ENCODE peak calls at places on chromosomes 7 and 10, in six cellular contexts. I is EH; W is PC-9; C is brain microvascular endothelial cell; Q is activated gamma-delta T cell treated with anti-CD3 and anti-CD28 coated beads, Interleukin-2, amount 50 U/mL, for 16 hours; S is HAP-1. L is an unnamed sample.

GRCh38 chr7:151808296-151809155 is 68.4 kb downstream of the PRKAG2 start:
- DNase-seq in C (no peak), W (peak), I (peak), S (no peak), Q (no peak), L (no peak)

GRCh38 chr7:44477063-44477830 is 13.2 kb downstream of the NUDCD3 start:
- DNase-seq in S (peak), W (peak), I (peak), C (peak), Q (peak), L (peak)

GRCh38 chr7:28041508-28042314 is 138.9 kb downstream of the JAZF1 start:
- DNase-seq in C (peak), Q (no peak), W (peak), S (no peak), I (peak), L (no peak)

GRCh38 chr10:74056081-74056818 is 58.3 kb downstream of the VCL start:
- DNase-seq in S (no peak), I (peak), W (peak), C (peak), Q (no peak), L (no peak)

GRCh38 chr7:148912758-148913541 is 28.9 kb upstream of the EZH2 start:
- DNase-seq in C (no peak), I (no peak), W (peak), S (no peak), Q (no peak), L (no peak)

GRCh38 chr10:11595395-11595692 is 16.1 kb downstream of the USP6NL start:
- DNase-seq in S (no peak), W (no peak), I (peak), C (peak), Q (no peak), L (no peak)

GRCh38 chr7:74483402-74484336 is 30.0 kb downstream of the GTF2IRD1 start:
- DNase-seq in I (peak), C (peak), W (peak), S (no peak), Q (no peak), L (no peak)

GRCh38 chr10:1063232-1063862 is 7.2 kb downstream of the WDR37 start:
- DNase-seq in C (no peak), W (no peak), Q (peak), I (no peak), S (no peak), L (no peak)

GRCh38 chr7:128962837-128963236 is 25.1 kb downstream of the IRF5 start:
- DNase-seq in Q (no peak), W (no peak), S (no peak), I (no peak), C (no peak), L (no peak)

GRCh38 chr10:100896876-100897461 is 15.8 kb upstream of the SLF2 start:
- DNase-seq in S (no peak), C (peak), Q (no peak), I (peak), W (no peak), L (no peak)

GRCh38 chr7:99012722-99013121 is 131.2 kb downstream of the SMURF1 start:
- DNase-seq in Q (no peak), I (no peak), C (no peak), W (no peak), S (no peak), L (no peak)

GRCh38 chr10:6563075-6563474 is 17.0 kb downstream of the PRKCQ start:
- DNase-seq in I (no peak), C (no peak), W (no peak), Q (no peak), S (no peak), L (no peak)

GRCh38 chr10:78780551-78780961 is 288.2 kb upstream of the ZMIZ1 start:
- DNase-seq in C (no peak), S (no peak), Q (no peak), W (no peak), I (no peak), L (no peak)

GRCh38 chr7:25832926-25833325 is 319.1 kb upstream of the NFE2L3 start:
- DNase-seq in C (no peak), W (no peak), I (no peak), S (no peak), Q (no peak), L (no peak)

GRCh38 chr7:159056722-159057121 is 87.9 kb downstream of the VIPR2 start:
- DNase-seq in W (no peak), C (no peak), I (no peak), S (no peak), Q (no peak), L (no peak)

GRCh38 chr7:138167222-138167621 is 91.0 kb downstream of the AKR1D1 start:
- DNase-seq in I (no peak), W (no peak), C (no peak), Q (no peak), S (no peak), L (no peak)

GRCh38 chr10:15091418-15091817 is 2.8 kb upstream of the ACBD7 start:
- DNase-seq in Q (no peak), S (no peak), W (no peak), C (no peak), I (no peak), L (no peak)

GRCh38 chr7:142606081-142606480 is 143.2 kb upstream of the PRSS1 start:
- DNase-seq in I (no peak), S (no peak), W (no peak), C (no peak), Q (no peak), L (no peak)

GRCh38 chr10:94409016-94409657 is 6.8 kb downstream of the TBC1D12 start:
- DNase-seq in C (no peak), W (no peak), I (no peak), S (no peak), Q (no peak), L (no peak)

GRCh38 chr7:44398953-44399574 is 73.7 kb upstream of the CAMK2B start:
- DNase-seq in S (no peak), Q (no peak), C (no peak), W (no peak), I (peak), L (no peak)

GRCh38 chr10:58436071-58436470 is 50.9 kb downstream of the TFAM start:
- DNase-seq in C (peak), S (no peak), Q (no peak), I (peak), W (peak), L (no peak)

GRCh38 chr10:80144302-80145131 is 12.0 kb downstream of the PLAC9 start:
- DNase-seq in C (no peak), I (no peak), S (peak), Q (no peak), W (peak), L (no peak)

GRCh38 chr7:134932707-134933370 is 53.5 kb upstream of the AGBL3 start:
- DNase-seq in W (no peak), S (no peak), I (peak), C (peak), Q (no peak), L (no peak)

GRCh38 chr10:42969909-42970308 is 107.0 kb upstream of the RET start:
- DNase-seq in W (no peak), Q (no peak), I (no peak), S (peak), C (no peak), L (no peak)

GRCh38 chr7:138001529-138002095 is at the start of gene CREB3L2:
- DNase-seq in I (peak), Q (peak), W (peak), S (peak), C (peak), L (peak)

GRCh38 chr10:71434760-71435394 is 38.2 kb downstream of the CDH23 start:
- DNase-seq in W (no peak), S (no peak), Q (no peak), I (no peak), C (no peak), L (no peak)

GRCh38 chr10:133230387-133231195 is 574 bp downstream of the UTF1 start:
- DNase-seq in W (no peak), C (no peak), I (no peak), S (peak), Q (no peak), L (no peak)

L was measured in NK-92 treated with Interleukin-12 subunit alpha and Interleukin-12 subunit beta, amount 100 ng/mL, for 24 hours.